ENCODE peak calls at places on chromosomes 5 and 9, in eight cellular contexts. R is IMR-90, A is kidney epithelial cell, T is upper lobe of right lung, Y is Panc1, U is HCT116, G is colonic mucosa, M is transverse colon. J is an unnamed sample.

GRCh38 chr9:12884736-12885395 is 110.0 kb downstream of the LURAP1L start:
- DNase-seq in T (no peak), M (no peak), R (peak; percentile 88), A (peak; percentile 39), Y (peak; percentile 13), U (peak; percentile 55), G (no peak), J (no peak)

GRCh38 chr5:74179183-74179582 is 461.3 kb downstream of the ENC1 start:
- DNase-seq in U (no peak), Y (no peak), A (peak; percentile 52), M (no peak), T (no peak), G (no peak), R (peak; percentile 97), J (no peak)

GRCh38 chr9:14238518-14238917 is 75.4 kb downstream of the NFIB start:
- DNase-seq in M (no peak), T (no peak), R (peak; percentile 58), U (no peak), Y (no peak), A (peak; percentile 49), G (no peak), J (peak; percentile 44)

GRCh38 chr9:97632992-97633858 is at the start of the genes NCBP1 and TSTD2:
- DNase-seq in A (peak; percentile 90), M (peak; percentile 97), Y (peak; percentile 79), G (peak; percentile 97), R (peak; percentile 97), U (peak; percentile 96), T (peak; percentile 99), J (peak; percentile 97)

GRCh38 chr9:113178087-113178486 is 27.3 kb downstream of the SLC31A2 start:
- DNase-seq in T (no peak), M (no peak), U (no peak), G (no peak), A (no peak), R (peak; percentile 66), Y (no peak), J (no peak)

GRCh38 chr9:77830618-77831285 is 182.6 kb upstream of the GNA14 start:
- DNase-seq in M (no peak), G (no peak), T (no peak), A (no peak), U (no peak), Y (no peak), R (no peak), J (no peak)

GRCh38 chr9:94870793-94871558 is 144.5 kb downstream of the AOPEP start:
- DNase-seq in M (no peak), Y (no peak), A (no peak), G (peak; percentile 17), R (no peak), T (no peak), U (no peak), J (peak; percentile 49)

GRCh38 chr5:172667786-172668735 is 27.0 kb downstream of the NEURL1B start:
- DNase-seq in G (peak; percentile 59), U (no peak), Y (no peak), T (peak; percentile 21), A (no peak), R (no peak), M (peak; percentile 59), J (no peak)

GRCh38 chr5:170534177-170534576 is 30.4 kb downstream of the KCNIP1 start:
- DNase-seq in R (no peak), T (no peak), Y (no peak), G (no peak), U (no peak), A (no peak), M (no peak), J (no peak)

GRCh38 chr9:129752915-129753724 is at the start of gene PTGES:
- DNase-seq in Y (no peak), A (peak; percentile 62), T (peak; percentile 83), U (peak; percentile 40), R (peak; percentile 87), M (peak; percentile 71), G (peak; percentile 78), J (peak; percentile 47)

GRCh38 chr5:141403387-141403786 is 809 bp downstream of the PCDHGA9 start:
- DNase-seq in R (no peak), T (no peak), U (no peak), G (no peak), A (no peak), M (no peak), Y (no peak), J (no peak)

GRCh38 chr5:142211013-142211412 is 102.4 kb downstream of the NDFIP1 start:
- DNase-seq in U (no peak), R (no peak), Y (no peak), A (no peak), M (no peak), G (no peak), T (no peak), J (no peak)

GRCh38 chr5:97162045-97162444 is 19.6 kb upstream of the LIX1 start:
- DNase-seq in M (peak; percentile 77), G (peak; percentile 80), R (peak; percentile 84), U (peak; percentile 79), Y (peak; percentile 76), A (peak; percentile 35), T (no peak), J (peak; percentile 71)

GRCh38 chr9:116516456-116516855 is 170.6 kb upstream of the TRIM32 start:
- DNase-seq in T (no peak), R (no peak), U (no peak), Y (no peak), A (no peak), M (no peak), G (no peak), J (no peak)

GRCh38 chr9:86469476-86470087 is 115.4 kb upstream of the TUT7 start:
- DNase-seq in M (no peak), Y (no peak), A (no peak), U (no peak), G (no peak), R (no peak), T (no peak), J (no peak)

GRCh38 chr5:7868773-7869473 is at the start of the genes FASTKD3 and MTRR:
- DNase-seq in T (peak; percentile 97), U (peak; percentile 86), G (peak; percentile 94), R (peak; percentile 91), M (peak; percentile 95), A (peak; percentile 71), Y (peak; percentile 73), J (peak; percentile 94)

GRCh38 chr5:7869474-7870136 is 657 bp downstream of the MTRR start:
- DNase-seq in R (no peak), G (no peak), A (no peak), Y (no peak), U (no peak), M (peak; percentile 37), T (peak; percentile 75), J (peak; percentile 7)

GRCh38 chr5:7867260-7867659 is 1.6 kb downstream of the FASTKD3 start:
- DNase-seq in Y (no peak), M (no peak), G (no peak), A (no peak), T (no peak), R (no peak), U (no peak), J (no peak)

GRCh38 chr5:7868427-7868772 is 431 bp downstream of the FASTKD3 start:
- DNase-seq in T (no peak), A (no peak), Y (no peak), G (no peak), R (no peak), U (no peak), M (no peak), J (no peak)

GRCh38 chr5:7866194-7866593 is 2.6 kb downstream of the FASTKD3 start:
- DNase-seq in M (no peak), G (no peak), R (no peak), T (no peak), U (no peak), Y (no peak), A (no peak), J (no peak)
- H3K36me3 ChIP-seq in M (peaks cover 19% of the 10 kb centered on the region), G (no peaks in the 10 kb centered on the region), R (peaks cover 7% of the 10 kb centered on the region), T (peaks cover 36% of the 10 kb centered on the region), U (peaks cover 9% of the 10 kb centered on the region), Y (peaks cover 40% of the 10 kb centered on the region), A (no peaks in the 10 kb centered on the region), J (peaks cover 7% of the 10 kb centered on the region)

GRCh38 chr5:113119271-113119924 is 142.8 kb downstream of the DCP2 start:
- DNase-seq in G (peak; percentile 40), Y (no peak), U (no peak), M (peak; percentile 33), A (no peak), R (peak; percentile 12), T (peak; percentile 67), J (peak; percentile 78)

GRCh38 chr5:113124914-113125313 is 148.3 kb downstream of the DCP2 start:
- DNase-seq in M (no peak), A (no peak), R (no peak), T (no peak), G (no peak), Y (no peak), U (no peak), J (no peak)

GRCh38 chr5:113123563-113123962 is 147.0 kb downstream of the DCP2 start:
- DNase-seq in T (no peak), M (no peak), R (no peak), Y (no peak), G (no peak), A (peak; percentile 10), U (peak; percentile 13), J (no peak)

GRCh38 chr5:113118765-113119164 is 142.2 kb downstream of the DCP2 start:
- DNase-seq in G (no peak), U (no peak), T (no peak), Y (no peak), R (no peak), M (no peak), A (no peak), J (peak; percentile 25)

GRCh38 chr5:113122053-113122452 is 145.5 kb downstream of the DCP2 start:
- DNase-seq in A (no peak), U (no peak), R (peak; percentile 94), G (no peak), M (no peak), Y (no peak), T (no peak), J (no peak)
- TF ChIP-seq CTCF in A (no peak), U (no peak), R (no peak), G (no peak), M (no peak), Y (no peak), T (no peak), J (no peak)

DNA sequence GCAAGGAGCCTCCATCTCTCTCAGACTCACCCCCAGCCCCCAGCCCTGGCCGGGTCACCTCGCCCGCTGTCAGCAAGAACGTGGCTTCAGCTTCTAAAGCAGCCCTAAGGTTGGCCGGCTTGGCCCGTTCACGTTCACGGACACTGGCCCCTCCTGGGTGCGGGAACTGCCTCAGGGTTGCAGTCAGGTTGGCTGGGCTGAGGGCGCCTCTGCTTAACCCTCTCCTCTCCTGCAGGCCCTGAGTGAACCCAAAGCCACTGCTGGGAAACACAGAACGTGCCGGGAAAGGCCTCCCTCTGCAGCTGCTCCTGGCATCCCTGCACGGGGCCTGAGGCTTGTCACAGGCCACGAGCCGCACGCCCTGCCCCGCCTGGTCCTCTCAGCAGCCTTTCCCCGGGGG is 40.1 kb upstream of the UBAC1 start:
- DNase-seq in R (no peak), Y (no peak), M (no peak), U (no peak), T (no peak), A (no peak), G (no peak), J (no peak)
- H3K27me3 ChIP-seq in R (no peaks in the 10 kb centered on the region), Y (no peaks in the 10 kb centered on the region), M (no peaks in the 10 kb centered on the region), U (no peaks in the 10 kb centered on the region), T (no peaks in the 10 kb centered on the region), A (no peaks in the 10 kb centered on the region), G (no peaks in the 10 kb centered on the region), J (no peaks in the 10 kb centered on the region)

DNA sequence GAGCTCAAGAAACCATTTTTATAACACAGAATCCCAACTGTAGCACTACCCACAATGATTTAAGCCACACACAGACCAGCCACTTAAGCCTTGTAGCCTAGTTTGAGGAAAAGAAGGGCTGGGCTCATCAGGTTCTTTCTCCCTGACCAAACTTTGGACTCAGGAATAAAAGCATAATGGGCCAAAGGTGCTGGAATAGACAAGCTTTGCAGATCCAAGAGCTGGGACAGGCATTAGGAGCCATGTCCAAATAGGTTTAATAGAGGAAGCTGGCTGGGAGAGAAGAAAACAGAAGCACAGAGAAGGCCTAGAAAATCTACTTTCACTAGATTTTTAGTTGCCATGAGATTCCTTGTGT is 38.1 kb downstream of the CNOT8 start:
- DNase-seq in A (no peak), R (no peak), U (no peak), T (no peak), G (no peak), Y (no peak), M (no peak), J (no peak)
- H3K36me3 ChIP-seq in A (peaks cover 1% of the 10 kb centered on the region), R (peaks cover 41% of the 10 kb centered on the region), U (peaks cover 54% of the 10 kb centered on the region), T (peaks cover 78% of the 10 kb centered on the region), G (peaks cover 4% of the 10 kb centered on the region), Y (peaks cover 27% of the 10 kb centered on the region), M (peaks cover 55% of the 10 kb centered on the region), J (peaks cover 11% of the 10 kb centered on the region)